ENCODE peak calls at places on chromosomes 7 and 10, in five cellular contexts. S, B, L, Q and R are unnamed samples.

GRCh38 chr7:150406565-150407421 is 27.7 kb downstream of the ZNF775 start:
- DNase-seq in B (no peak), L (peak; percentile 80), Q (no peak), S (peak; percentile 86), R (peak; percentile 59)

GRCh38 chr10:122525788-122526187 is 34.8 kb upstream of the DMBT1 start:
- DNase-seq in L (peak; percentile 30), S (no peak), Q (no peak), B (no peak), R (peak; percentile 44)

GRCh38 chr7:80145780-80146422 is 11.3 kb downstream of the GNAI1 start:
- DNase-seq in L (no peak), Q (no peak), S (no peak), B (no peak), R (no peak)

GRCh38 chr10:35379226-35380137 is 43.2 kb downstream of the CCNY start:
- DNase-seq in Q (no peak), L (no peak), S (peak; percentile 60), B (peak; percentile 91), R (peak; percentile 82)

GRCh38 chr7:97845622-97846203 is 26.5 kb downstream of the ASNS start:
- DNase-seq in S (no peak), L (peak; percentile 9), Q (peak; percentile 16), B (no peak), R (peak; percentile 54)

GRCh38 chr7:92466682-92467081 is 11.1 kb downstream of the ERVW-1 start:
- DNase-seq in B (no peak), L (no peak), Q (no peak), S (no peak), R (no peak)

GRCh38 chr10:61592581-61592980 is 70.1 kb upstream of the CABCOCO1 start:
- DNase-seq in Q (peak; percentile 2), L (peak; percentile 27), S (no peak), B (peak; percentile 21), R (peak; percentile 33)

GRCh38 chr7:5212633-5213285 is 22.7 kb downstream of the WIPI2 start:
- DNase-seq in Q (no peak), S (no peak), B (no peak), L (no peak), R (no peak)

GRCh38 chr10:112721080-112721698 is 228.9 kb upstream of the TCF7L2 start:
- DNase-seq in B (peak; percentile 28), L (peak; percentile 31), S (peak; percentile 21), Q (peak; percentile 69), R (peak; percentile 44)

GRCh38 chr10:75043256-75044121 is 68.0 kb upstream of the SAMD8 start:
- DNase-seq in B (peak; percentile 84), Q (no peak), L (no peak), S (no peak), R (no peak)

GRCh38 chr7:138773817-138774216 is 24.0 kb upstream of the TMEM213 start:
- DNase-seq in Q (no peak), B (no peak), L (no peak), S (no peak), R (no peak)

GRCh38 chr7:135100856-135101255 is 47.0 kb upstream of the TMEM140 start:
- DNase-seq in L (no peak), B (no peak), Q (no peak), S (no peak), R (no peak)

GRCh38 chr10:75231672-75232581 is 3.8 kb downstream of the COMTD1 start:
- DNase-seq in B (no peak), S (no peak), L (no peak), Q (no peak), R (peak; percentile 25)

GRCh38 chr10:31000071-31000787 is 31.4 kb downstream of the ZNF438 start:
- DNase-seq in S (no peak), B (no peak), Q (no peak), L (no peak), R (peak; percentile 38)

GRCh38 chr10:68088744-68089143 is 13.7 kb upstream of the HERC4 start:
- DNase-seq in Q (no peak), L (no peak), S (no peak), B (no peak), R (peak; percentile 52)

GRCh38 chr7:47648301-47648900 is 66.5 kb upstream of the TNS3 start:
- DNase-seq in L (no peak), B (no peak), S (no peak), Q (no peak), R (no peak)

GRCh38 chr7:41045556-41046123 is 657.2 kb downstream of the INHBA start:
- DNase-seq in B (no peak), L (peak; percentile 3), S (no peak), Q (no peak), R (no peak)

GRCh38 chr7:23956769-23957556 is 246.9 kb downstream of the STK31 start:
- DNase-seq in L (peak; percentile 40), S (no peak), Q (no peak), B (no peak), R (no peak)

GRCh38 chr7:107643407-107643806 is 17.2 kb upstream of the SLC26A4 start:
- DNase-seq in S (no peak), L (no peak), B (no peak), Q (no peak), R (no peak)

GRCh38 chr7:7114575-7115291 is 67.6 kb upstream of the C1GALT1 start:
- DNase-seq in S (no peak), B (no peak), L (peak; percentile 97), Q (no peak), R (no peak)

GRCh38 chr7:131502810-131503545 is 53.5 kb downstream of the PODXL start:
- DNase-seq in B (no peak), L (peak; percentile 81), S (no peak), Q (no peak), R (no peak)

GRCh38 chr7:143487566-143487965 is 9.9 kb downstream of the TAS2R41 start:
- DNase-seq in S (no peak), Q (no peak), L (peak; percentile 8), B (no peak), R (no peak)

GRCh38 chr7:77482015-77482414 is 55.1 kb upstream of the PTPN12 start:
- DNase-seq in L (peak; percentile 84), S (no peak), Q (peak; percentile 63), B (no peak), R (peak; percentile 78)

DNA sequence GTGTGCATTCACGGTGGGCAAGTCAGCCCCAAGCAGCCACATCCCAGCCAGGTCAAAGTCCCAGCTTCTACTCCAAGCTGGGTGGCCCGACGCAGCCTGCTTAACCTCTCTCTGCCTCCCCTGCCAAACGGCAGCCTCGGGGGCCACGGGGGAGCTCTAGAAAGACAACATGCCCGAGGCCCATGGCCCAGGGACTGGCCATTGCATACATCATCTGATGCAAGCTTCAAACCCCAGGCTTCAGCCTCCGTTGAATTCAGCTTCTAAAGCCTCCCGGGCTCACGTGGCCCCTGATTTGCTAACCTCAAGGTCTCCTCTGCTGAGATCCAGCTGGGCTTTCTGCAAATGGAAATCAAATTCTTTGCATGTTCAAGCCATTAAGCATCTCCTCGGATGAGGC is 61.2 kb upstream of the DNAAF5 start:
- DNase-seq in L (peak; percentile 8), S (no peak), Q (no peak), B (no peak), R (no peak)
- H3K4me3 ChIP-seq in L (no peak overlapping the region), S (no peak overlapping the region), Q (no peak overlapping the region), B (no peak overlapping the region), R (no peak overlapping the region)

GRCh38 chr10:102422586-102423129 is 2.0 kb downstream of the FBXL15 start:
- DNase-seq in S (no peak), B (peak; percentile 64), Q (peak; percentile 85), L (peak; percentile 75), R (peak; percentile 89)
- TF ChIP-seq CTCF in S (peak; percentile 72), B (peak; percentile 82), Q (peak; percentile 81), L (peak; percentile 99), R (peak; percentile 76)

GRCh38 chr7:137093198-137093597 is 224.7 kb downstream of the CHRM2 start:
- DNase-seq in L (no peak), Q (no peak), B (no peak), S (no peak), R (no peak)

GRCh38 chr7:137091396-137091795 is 222.9 kb downstream of the CHRM2 start:
- DNase-seq in Q (no peak), B (no peak), S (no peak), L (no peak), R (peak; percentile 17)

GRCh38 chr7:137097111-137097510 is 228.7 kb downstream of the CHRM2 start:
- DNase-seq in B (no peak), Q (no peak), L (no peak), S (no peak), R (no peak)

GRCh38 chr7:137096607-137097006 is 228.2 kb downstream of the CHRM2 start:
- DNase-seq in Q (no peak), S (no peak), B (no peak), L (no peak), R (no peak)
- TF ChIP-seq MYC in Q (no peak), S (no peak), B (no peak), L (no peak), R (no peak)

GRCh38 chr10:89431977-89432376 is 17.6 kb downstream of the IFIT5 start:
- DNase-seq in Q (no peak), S (no peak), L (peak; percentile 10), B (no peak), R (no peak)
- H3K4me3 ChIP-seq in Q (no peak overlapping the region), S (no peak overlapping the region), L (no peak overlapping the region), B (no peak overlapping the region), R (no peak overlapping the region)

GRCh38 chr10:94205370-94205930 is 157.3 kb downstream of the NOC3L start:
- DNase-seq in L (no peak), B (no peak), S (no peak), Q (no peak), R (no peak)
- TF ChIP-seq CTCF in L (no peak), B (no peak), S (no peak), Q (no peak), R (no peak)

DNA sequence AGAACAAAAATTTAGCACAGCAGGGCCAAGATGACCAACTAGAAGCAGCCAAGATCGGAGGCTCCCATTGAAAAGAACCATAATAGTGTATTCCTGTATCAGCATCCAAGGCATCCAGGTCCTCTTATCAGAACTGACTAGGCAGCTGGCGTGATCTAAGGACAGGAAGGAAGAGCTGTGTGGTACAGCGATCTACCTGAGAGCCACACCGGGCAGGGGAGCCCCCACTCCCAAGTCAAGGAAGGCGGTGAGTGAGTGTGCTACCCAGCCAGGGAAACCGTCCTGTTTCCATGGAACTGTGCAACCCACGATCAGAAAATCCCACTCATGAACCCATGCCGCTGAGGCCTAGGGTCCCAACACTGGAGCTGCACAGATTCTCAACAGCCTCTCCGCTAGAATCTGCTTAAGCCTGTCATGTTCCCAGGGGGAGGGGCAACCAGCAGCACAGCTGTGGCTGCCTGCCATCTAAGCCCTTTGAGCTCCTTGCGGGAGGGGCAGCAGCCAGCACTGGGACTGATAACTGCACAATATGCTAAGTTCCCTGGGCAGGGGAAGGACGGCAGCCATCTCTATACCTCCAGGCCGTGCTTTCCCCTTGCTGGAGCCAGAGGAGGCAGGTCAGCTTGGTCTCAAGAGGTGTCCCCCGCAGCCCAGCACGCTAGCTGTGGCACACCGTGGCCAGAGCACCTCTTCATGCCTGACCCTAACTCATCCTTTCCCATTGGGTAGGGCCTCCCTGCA is 213.0 kb upstream of the SMIM30 start:
- DNase-seq in B (no peak), S (no peak), L (peak; percentile 3), Q (no peak), R (no peak)
- TF ChIP-seq MYC in B (no peak), S (no peak), L (no peak), Q (no peak), R (no peak)